ENCODE peak calls at places on chromosomes 3 and 15, in nine cellular contexts. M is uterus, S is SJSA1, P is left ventricle myocardium inferior, Y is heart left ventricle, G is astrocyte, R is coronary artery, U is tibial nerve, F is pancreas. T is an unnamed sample.

GRCh38 chr3:157502916-157503620 is at the start of gene VEPH1:
- DNase-seq in P (no peak), R (no peak), S (no peak), Y (no peak), F (peak; percentile 23), G (peak; percentile 88), U (no peak), M (no peak), T (no peak)

GRCh38 chr15:89803941-89804800 is 10.5 kb downstream of the ANPEP start:
- DNase-seq in F (peak; percentile 90), Y (no peak), U (no peak), R (no peak), P (no peak), G (no peak), S (peak; percentile 41), M (no peak), T (no peak)

GRCh38 chr15:64774556-64775523 is 549 bp downstream of the RBPMS2 start:
- DNase-seq in R (no peak), G (no peak), P (peak; percentile 28), M (peak; percentile 46), Y (peak; percentile 51), S (no peak), U (no peak), F (no peak), T (no peak)

GRCh38 chr15:34241376-34242350 is 16.8 kb downstream of the EMC4 start:
- DNase-seq in G (peak; percentile 23), M (no peak), S (no peak), R (no peak), F (no peak), P (no peak), Y (no peak), U (peak; percentile 32), T (no peak)

GRCh38 chr15:67690936-67691335 is 134.4 kb upstream of the SKOR1 start:
- DNase-seq in G (peak; percentile 90), S (no peak), Y (no peak), F (no peak), M (no peak), P (no peak), R (no peak), U (no peak), T (no peak)

GRCh38 chr15:42343596-42344232 is 15.6 kb upstream of the CAPN3 start:
- DNase-seq in M (no peak), U (no peak), R (no peak), G (no peak), Y (no peak), F (no peak), S (no peak), P (no peak), T (no peak)

GRCh38 chr3:126649556-126650092 is 5.3 kb downstream of the TXNRD3 start:
- DNase-seq in G (no peak), U (no peak), M (no peak), S (no peak), F (no peak), R (no peak), P (no peak), Y (no peak), T (no peak)

GRCh38 chr3:164524201-164524600 is 554.1 kb downstream of the SI start:
- DNase-seq in G (no peak), M (no peak), F (no peak), S (no peak), P (no peak), Y (no peak), U (no peak), R (no peak), T (no peak)

GRCh38 chr3:4793311-4793710 is 185.9 kb upstream of the BHLHE40 start:
- DNase-seq in S (no peak), P (no peak), F (no peak), M (no peak), Y (no peak), U (no peak), G (no peak), R (no peak), T (no peak)

GRCh38 chr15:89114974-89115373 is 26.7 kb downstream of the ABHD2 start:
- DNase-seq in R (no peak), M (peak; percentile 56), G (peak; percentile 76), P (no peak), U (peak; percentile 73), Y (no peak), F (no peak), S (no peak), T (no peak)

GRCh38 chr3:177447938-177448337 is 250.7 kb upstream of the TBL1XR1 start:
- DNase-seq in P (no peak), Y (no peak), G (no peak), F (peak; percentile 75), M (no peak), S (no peak), U (no peak), R (no peak), T (no peak)

GRCh38 chr3:195739561-195740111 is 18.9 kb downstream of the MUC20 start:
- DNase-seq in U (no peak), S (no peak), F (no peak), G (no peak), R (no peak), P (no peak), M (no peak), Y (no peak), T (no peak)

GRCh38 chr3:37466660-37467359 is 292.4 kb upstream of the LRRFIP2 start:
- DNase-seq in R (no peak), Y (peak; percentile 26), G (no peak), M (no peak), S (no peak), U (no peak), F (no peak), P (peak; percentile 27), T (no peak)

GRCh38 chr3:189142527-189142926 is 29.2 kb upstream of the TPRG1 start:
- DNase-seq in Y (no peak), F (no peak), R (no peak), U (no peak), G (no peak), P (no peak), S (no peak), M (no peak), T (no peak)

DNA sequence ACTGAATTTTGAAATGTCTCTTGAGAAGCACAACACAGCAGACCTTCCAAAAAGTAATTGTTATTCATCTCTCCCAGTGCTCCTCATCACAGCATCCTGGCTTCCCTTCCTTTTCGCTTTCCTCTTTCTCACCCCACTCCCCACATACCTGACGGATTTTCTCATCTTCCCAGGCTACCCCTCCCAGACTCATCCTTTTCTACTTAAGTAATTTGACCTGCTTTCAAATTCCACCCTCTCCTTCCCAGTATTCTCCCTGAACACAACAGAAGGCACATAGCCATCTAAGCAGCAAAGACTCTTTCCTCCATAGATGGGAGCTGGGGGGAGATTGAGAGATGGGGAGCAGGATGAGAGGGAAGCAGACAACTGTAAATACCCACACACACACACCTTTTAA is 187.1 kb upstream of the STT3B start:
- DNase-seq in S (no peak), P (no peak), G (no peak), U (no peak), Y (no peak), M (no peak), R (no peak), F (no peak), T (no peak)
- H3K27ac ChIP-seq in S (no peak overlapping the region), P (no peak overlapping the region), G (no peak overlapping the region), U (no peak overlapping the region), Y (no peak overlapping the region), M (no peak overlapping the region), R (no peak overlapping the region), F (no peak overlapping the region), T (no peak overlapping the region)

GRCh38 chr15:93327364-93327763 is 238.4 kb upstream of the RGMA start:
- DNase-seq in M (no peak), P (no peak), F (no peak), U (no peak), G (no peak), Y (no peak), R (no peak), S (no peak), T (no peak)

GRCh38 chr15:93333826-93334225 is 244.8 kb upstream of the RGMA start:
- DNase-seq in S (no peak), U (peak; percentile 8), F (no peak), P (no peak), R (no peak), M (no peak), Y (no peak), G (no peak), T (no peak)

GRCh38 chr15:93330862-93331544 is 242.0 kb upstream of the RGMA start:
- DNase-seq in F (no peak), S (no peak), Y (no peak), U (no peak), G (no peak), M (no peak), P (no peak), R (no peak), T (no peak)

DNA sequence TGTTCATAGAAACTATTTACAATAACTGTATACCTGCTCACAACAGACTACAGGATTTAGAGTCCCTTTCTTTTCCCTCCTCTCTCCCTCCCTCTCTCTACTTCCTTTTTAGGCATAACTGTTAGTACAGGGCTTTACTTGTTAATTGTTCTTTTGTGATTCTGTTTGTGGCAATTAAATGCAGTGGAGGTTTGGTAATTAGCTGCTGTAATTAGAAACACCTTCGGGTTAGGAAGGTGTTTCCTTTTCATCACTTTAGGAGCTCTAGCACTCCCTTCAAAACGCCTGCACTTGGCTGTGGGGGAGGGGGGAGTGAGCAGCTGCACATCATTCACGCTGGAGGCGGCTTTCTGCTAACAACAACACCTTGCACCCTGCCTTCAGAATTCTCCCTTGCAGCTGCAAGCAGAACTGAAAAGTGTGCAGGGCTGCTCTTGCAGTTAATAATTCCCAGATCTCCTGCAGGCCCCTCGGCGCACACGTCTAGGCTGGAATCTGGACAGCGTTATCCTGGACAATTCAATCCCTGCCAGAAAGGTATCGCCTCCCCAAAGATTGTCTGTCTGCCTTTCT is 242.6 kb upstream of the RGMA start:
- DNase-seq in P (no peak), S (no peak), M (peak; percentile 21), Y (no peak), U (no peak), R (no peak), G (no peak), F (peak; percentile 22), T (no peak)
- H3K27ac ChIP-seq in P (no peak overlapping the region), S (no peak overlapping the region), M (peak overlapping the region; percentile 62), Y (no peak overlapping the region), U (no peak overlapping the region), R (no peak overlapping the region), G (no peak overlapping the region), F (peak overlapping the region; percentile 47), T (no peak overlapping the region)

GRCh38 chr3:178512627-178513026 is 23.6 kb upstream of the KCNMB2 start:
- DNase-seq in G (no peak), U (no peak), R (no peak), P (no peak), M (no peak), S (no peak), Y (no peak), F (no peak), T (no peak)
- H3K27ac ChIP-seq in G (no peak overlapping the region), U (no peak overlapping the region), R (no peak overlapping the region), P (no peak overlapping the region), M (no peak overlapping the region), S (no peak overlapping the region), Y (no peak overlapping the region), F (no peak overlapping the region), T (no peak overlapping the region)

DNA sequence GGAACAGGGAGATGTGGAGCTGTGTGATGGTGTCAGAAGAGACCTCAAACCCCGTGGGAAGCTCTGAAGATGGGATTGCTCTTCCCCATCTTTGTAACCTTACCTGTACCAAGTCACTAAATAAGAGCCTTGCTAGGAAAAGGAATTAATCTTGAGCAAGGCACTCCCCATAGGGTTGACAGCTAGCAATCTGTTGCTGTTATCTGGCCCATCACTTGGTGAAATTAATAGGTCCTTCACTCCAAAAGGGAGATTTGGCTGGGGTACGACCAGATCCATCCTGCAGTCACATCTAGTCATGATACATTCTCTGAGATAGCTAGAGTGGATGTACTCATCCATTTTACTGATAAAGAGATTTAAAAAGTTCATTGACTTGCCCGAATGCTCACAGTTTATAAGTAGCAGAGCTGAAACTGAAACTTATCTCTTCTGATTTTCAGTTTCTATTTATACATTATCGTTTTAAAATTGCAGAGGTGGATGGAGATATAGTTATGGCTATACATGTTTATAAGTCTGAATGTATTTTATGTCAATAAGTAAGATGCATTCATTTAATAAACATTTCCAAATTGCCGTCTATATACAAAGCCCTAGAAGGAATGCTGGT is 299.1 kb upstream of the MCTP2 start:
- DNase-seq in P (no peak), Y (no peak), S (no peak), U (no peak), R (no peak), M (no peak), F (no peak), G (no peak), T (no peak)
- H3K27ac ChIP-seq in P (no peak overlapping the region), Y (no peak overlapping the region), S (no peak overlapping the region), U (no peak overlapping the region), R (no peak overlapping the region), M (no peak overlapping the region), F (no peak overlapping the region), G (no peak overlapping the region), T (no peak overlapping the region)